ENCODE peak calls at places on chromosome 9, in four cellular contexts. H is K562, X is HL-60, N is GM12878. Q is an unnamed sample.

GRCh38 chr9:135070964-135071735 is 16.3 kb upstream of the OLFM1 start:
- DNase-seq in X (no peak), H (no peak), N (no peak), Q (no peak)

GRCh38 chr9:14654932-14655331 is 38.3 kb downstream of the ZDHHC21 start:
- DNase-seq in N (no peak), H (no peak), X (no peak), Q (no peak)

GRCh38 chr9:128246471-128246870 is 29.3 kb downstream of the GOLGA2 start:
- DNase-seq in X (peak), N (no peak), H (no peak), Q (no peak)

GRCh38 chr9:74810200-74810599 is 77.5 kb downstream of the TRPM6 start:
- DNase-seq in X (no peak), H (no peak), N (no peak), Q (no peak)

GRCh38 chr9:86434039-86434726 is 80.0 kb upstream of the TUT7 start:
- DNase-seq in H (peak), X (no peak), N (no peak), Q (peak)

GRCh38 chr9:137462396-137463193 is 3.5 kb upstream of the NSMF start:
- DNase-seq in N (no peak), X (no peak), H (no peak), Q (no peak)

GRCh38 chr9:38671372-38671731 is 48.6 kb downstream of the FAM240B start:
- DNase-seq in X (no peak), N (no peak), H (no peak), Q (no peak)

GRCh38 chr9:124139001-124139400 is 118.7 kb upstream of the NEK6 start:
- DNase-seq in H (no peak), N (no peak), X (no peak), Q (no peak)

GRCh38 chr9:34796924-34797323 is 87.0 kb upstream of the CCL21 start:
- DNase-seq in N (no peak), X (peak), H (peak), Q (no peak)

GRCh38 chr9:92631452-92632211 is 38.3 kb downstream of the IPPK start:
- DNase-seq in H (no peak), X (no peak), N (peak), Q (no peak)

GRCh38 chr9:137820161-137820855 is 57.3 kb upstream of the CACNA1B start:
- DNase-seq in N (no peak), X (no peak), H (no peak), Q (no peak)

GRCh38 chr9:120151806-120152205 is 428.2 kb downstream of the CDK5RAP2 start:
- DNase-seq in X (no peak), N (no peak), H (no peak), Q (no peak)

GRCh38 chr9:100111235-100111634 is 12.2 kb downstream of the INVS start:
- DNase-seq in N (no peak), H (no peak), X (no peak), Q (no peak)

GRCh38 chr9:115385383-115386122 is 267.6 kb upstream of the TNC start:
- DNase-seq in H (no peak), N (no peak), X (no peak), Q (no peak)

GRCh38 chr9:7097785-7098420 is 340.1 kb downstream of the KDM4C start:
- DNase-seq in N (no peak), H (no peak), X (no peak), Q (no peak)

GRCh38 chr9:87516222-87516930 is 18.7 kb downstream of the DAPK1 start:
- DNase-seq in X (peak), N (no peak), H (peak), Q (no peak)

GRCh38 chr9:114004221-114004716 is 73.8 kb downstream of the AMBP start:
- DNase-seq in H (no peak), X (no peak), N (no peak), Q (no peak)

GRCh38 chr9:135221951-135222631 is 134.6 kb downstream of the OLFM1 start:
- DNase-seq in H (no peak), X (no peak), N (no peak), Q (no peak)

GRCh38 chr9:72041775-72042194 is 18.6 kb downstream of the C9orf57 start:
- DNase-seq in X (peak), N (peak), H (peak), Q (no peak)

GRCh38 chr9:27473135-27473534 is 51.0 kb upstream of the IFNK start:
- DNase-seq in X (no peak), N (no peak), H (peak), Q (no peak)

GRCh38 chr9:8188720-8189407 is 389.3 kb upstream of the DMAC1 start:
- DNase-seq in H (no peak), X (no peak), N (no peak), Q (no peak)

GRCh38 chr9:4921449-4921848 is 63.6 kb upstream of the JAK2 start:
- DNase-seq in X (no peak), H (no peak), N (no peak), Q (no peak)

GRCh38 chr9:129023036-129023907 is 4.9 kb downstream of the SH3GLB2 start:
- DNase-seq in N (no peak), H (peak), X (no peak), Q (no peak)

GRCh38 chr9:98811051-98811650 is 3.7 kb downstream of the GALNT12 start:
- DNase-seq in H (no peak), X (no peak), N (no peak), Q (no peak)

GRCh38 chr9:135582541-135582940 is 21.0 kb downstream of the PAEP start:
- DNase-seq in H (no peak), N (no peak), X (no peak), Q (no peak)

GRCh38 chr9:6096821-6097220 is 81.4 kb upstream of the RANBP6 start:
- DNase-seq in N (no peak), X (no peak), H (no peak), Q (no peak)

GRCh38 chr9:100455470-100455869 is 17.5 kb upstream of the TMEFF1 start:
- DNase-seq in H (no peak), N (no peak), X (no peak), Q (no peak)

DNA sequence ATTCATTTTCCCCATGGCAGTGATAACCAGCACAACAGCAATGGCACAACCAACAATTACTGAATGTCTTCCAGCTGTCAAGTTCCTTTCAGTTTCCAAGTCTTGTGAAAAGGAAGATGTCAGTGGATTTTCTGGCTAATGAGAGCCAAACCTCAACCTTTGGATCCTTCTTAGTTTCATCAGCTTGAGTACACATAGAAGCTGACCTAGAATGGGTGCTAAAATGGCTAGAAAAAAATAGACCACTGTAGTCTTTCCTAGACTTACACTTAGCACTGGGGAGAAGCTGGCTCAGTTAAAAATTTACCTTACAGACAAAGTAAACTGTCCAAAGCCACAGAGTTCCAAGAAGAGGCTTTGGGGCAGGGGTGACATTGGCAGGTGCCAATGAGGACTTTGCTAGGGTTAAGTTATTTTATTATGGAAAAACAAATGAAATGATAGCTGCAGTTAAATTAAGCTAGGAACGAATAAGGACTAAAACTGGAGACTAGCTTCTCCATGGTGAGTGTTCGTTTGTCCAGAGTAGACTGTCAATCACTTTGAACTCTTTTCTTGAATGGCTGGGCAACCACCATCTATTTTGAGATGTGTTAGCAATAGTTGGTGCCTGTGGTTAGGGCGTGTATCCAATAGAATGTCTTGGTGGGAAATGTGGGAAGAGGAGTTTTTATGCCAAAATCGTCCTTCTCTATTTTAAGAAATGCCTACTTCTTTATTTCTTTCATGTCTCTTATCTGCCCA is 25.9 kb upstream of the TXN start:
- DNase-seq in H (no peak), X (no peak), N (no peak), Q (no peak)
- TF ChIP-seq SPI1 in H (no peak), X (no peak), N (no peak), Q (no peak)

GRCh38 chr9:112421771-112422222 is 41.9 kb downstream of the HSDL2 start:
- DNase-seq in X (no peak), H (peak), N (no peak), Q (no peak)

GRCh38 chr9:112422417-112423148 is 42.7 kb downstream of the HSDL2 start:
- DNase-seq in X (no peak), H (peak), N (no peak), Q (no peak)
- TF ChIP-seq SPI1 in X (no peak), H (no peak), N (no peak), Q (no peak)

DNA sequence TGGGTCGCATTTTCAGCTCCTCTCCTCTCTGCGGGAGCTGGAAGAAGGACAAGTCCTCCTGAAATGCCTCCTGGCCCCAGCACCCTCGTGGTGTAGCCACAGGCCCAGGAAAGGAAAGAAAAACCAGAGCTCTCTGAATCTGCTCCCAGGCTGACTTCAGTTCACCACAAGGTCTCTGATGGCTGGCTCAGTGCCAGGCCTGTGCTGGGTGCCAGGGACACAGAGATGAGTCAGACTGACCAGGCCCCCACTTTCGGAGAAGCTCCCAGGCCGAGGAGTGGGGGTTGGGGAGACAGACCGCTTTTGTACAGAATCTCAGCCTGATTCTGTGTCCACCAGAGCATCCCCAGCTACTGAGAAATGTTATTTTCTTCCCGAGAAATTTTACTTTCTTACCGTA is 12.1 kb downstream of the GLIPR2 start:
- DNase-seq in H (peak), N (peak), X (peak), Q (no peak)
- TF ChIP-seq SPI1 in H (no peak), N (no peak), X (no peak), Q (no peak)

GRCh38 chr9:94772654-94773303 is 46.3 kb downstream of the AOPEP start:
- DNase-seq in N (no peak), X (no peak), H (no peak), Q (no peak)
- TF ChIP-seq SPI1 in N (no peak), X (no peak), H (no peak), Q (no peak)

DNA sequence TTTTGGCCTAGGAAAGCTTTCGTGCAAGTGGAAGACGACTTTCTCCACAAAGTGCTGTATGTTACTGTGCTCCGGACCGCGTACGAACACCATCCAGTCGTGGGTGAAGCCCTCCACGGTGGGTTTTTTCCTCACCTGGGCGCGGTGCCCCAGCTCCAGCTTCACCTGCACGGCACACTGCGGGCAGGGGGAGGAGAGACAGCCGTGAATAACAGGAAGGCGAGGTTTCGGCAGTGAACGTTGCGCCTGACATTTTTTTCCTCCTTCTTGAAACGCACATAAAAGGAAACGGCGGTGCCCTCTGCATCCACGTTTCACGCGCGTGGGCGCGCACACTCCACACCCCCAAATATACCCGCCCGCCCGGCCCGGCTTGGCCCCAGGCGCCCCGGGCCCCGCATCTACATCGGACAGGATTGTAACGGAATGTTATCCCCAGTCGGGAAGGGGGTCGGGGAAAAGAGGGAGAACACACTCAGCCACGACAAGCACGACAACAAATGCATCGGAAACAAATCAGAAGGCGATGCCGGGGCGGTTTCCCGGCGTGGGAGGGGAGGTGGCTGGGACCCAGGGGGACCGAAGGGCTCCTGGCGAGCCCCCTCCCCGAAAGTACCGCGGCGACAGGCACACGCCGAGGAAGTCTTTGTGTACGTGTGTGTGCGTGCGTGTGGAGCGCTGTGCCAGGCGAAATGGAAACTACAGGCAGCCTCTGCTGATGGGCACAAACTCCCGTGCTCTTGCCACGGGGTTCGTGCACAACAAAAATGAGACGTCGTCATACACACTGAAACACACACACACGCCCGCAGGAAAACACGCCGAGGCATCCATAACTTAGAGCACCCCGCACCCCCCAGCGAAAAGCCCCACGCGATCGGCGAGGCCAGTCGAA is 1.4 kb downstream of the MLLT3 start:
- DNase-seq in X (no peak), H (no peak), N (no peak), Q (no peak)
- TF ChIP-seq SPI1 in X (no peak), H (no peak), N (no peak), Q (no peak)